ENCODE peak calls at places on chromosomes 13 and 19, in six cellular contexts. K is ovary, X is tibial nerve, N is suprapubic skin, W is A549, I is K562. P is an unnamed sample.

GRCh38 chr19:16366056-16366432 is 41.4 kb downstream of the KLF2 start:
- DNase-seq in N (no peak), K (no peak), X (no peak), W (no peak), I (no peak), P (no peak)

GRCh38 chr19:8150178-8150865 is 930 bp upstream of the FBN3 start:
- DNase-seq in W (no peak), K (no peak), N (no peak), I (no peak), X (no peak), P (no peak)

GRCh38 chr19:2270157-2270571 is 11.8 kb downstream of the PEAK3 start:
- DNase-seq in I (peak), N (peak), K (peak), W (no peak), X (no peak), P (no peak)

GRCh38 chr19:14554382-14554812 is 17.5 kb downstream of the NDUFB7 start:
- DNase-seq in X (no peak), W (no peak), N (no peak), K (no peak), I (no peak), P (no peak)

GRCh38 chr13:44487989-44488388 is 88.1 kb downstream of the TSC22D1 start:
- DNase-seq in I (no peak), W (no peak), N (no peak), X (no peak), K (no peak), P (no peak)

GRCh38 chr19:34260771-34261173 is 6.4 kb downstream of the GARRE1 start:
- DNase-seq in X (no peak), I (no peak), N (peak), W (no peak), K (no peak), P (no peak)

GRCh38 chr19:9940778-9941177 is 4.5 kb upstream of the OLFM2 start:
- DNase-seq in X (no peak), I (no peak), K (no peak), N (no peak), W (no peak), P (no peak)

GRCh38 chr19:39471756-39472536 is 8.7 kb upstream of the TIMM50 start:
- DNase-seq in N (no peak), I (no peak), W (no peak), X (no peak), K (no peak), P (no peak)

GRCh38 chr13:113077953-113078894 is 27.4 kb upstream of the F7 start:
- DNase-seq in I (no peak), K (no peak), X (no peak), W (no peak), N (peak), P (peak)

GRCh38 chr19:33301900-33302174 is 497 bp downstream of the CEBPA start:
- DNase-seq in W (no peak), N (no peak), K (no peak), I (no peak), X (no peak), P (no peak)

GRCh38 chr19:14505488-14506239 is 9.7 kb upstream of the GIPC1 start:
- DNase-seq in W (peak), N (peak), K (no peak), I (peak), X (no peak), P (peak)

GRCh38 chr19:2607712-2608601 is 94.5 kb downstream of the GNG7 start:
- DNase-seq in X (no peak), N (no peak), I (no peak), K (no peak), W (no peak), P (peak)

GRCh38 chr19:18020212-18021067 is 12.5 kb downstream of the ARRDC2 start:
- DNase-seq in X (peak), N (peak), W (no peak), I (no peak), K (peak), P (peak)

GRCh38 chr19:45340232-45340898 is at the start of gene KLC3:
- DNase-seq in K (no peak), I (peak), W (no peak), X (no peak), N (no peak), P (peak)

GRCh38 chr19:40284501-40285352 is at the start of gene AKT2:
- DNase-seq in W (no peak), I (peak), K (peak), X (no peak), N (peak), P (peak)

GRCh38 chr13:112942689-112943308 is 26.2 kb upstream of the MCF2L start:
- DNase-seq in W (peak), K (peak), X (peak), I (peak), N (peak), P (peak)

GRCh38 chr13:77699059-77699680 is 1.7 kb downstream of the SLAIN1 start:
- DNase-seq in K (no peak), W (no peak), I (no peak), X (no peak), N (no peak), P (no peak)

GRCh38 chr13:94329754-94330551 is 149.5 kb downstream of the DCT start:
- DNase-seq in I (no peak), X (no peak), K (peak), N (no peak), W (peak), P (no peak)

GRCh38 chr19:3105641-3106508 is 11.7 kb downstream of the GNA11 start:
- DNase-seq in X (no peak), N (peak), I (no peak), W (no peak), K (peak), P (peak)

GRCh38 chr19:590396-590745 is 690 bp downstream of the HCN2 start:
- DNase-seq in X (no peak), I (no peak), K (no peak), N (no peak), W (no peak), P (peak)

GRCh38 chr19:18419699-18420460 is 682 bp downstream of the SSBP4 start:
- DNase-seq in N (peak), I (peak), K (peak), W (no peak), X (no peak), P (peak)

GRCh38 chr13:102041544-102041943 is 360.3 kb downstream of the FGF14 start:
- DNase-seq in X (no peak), I (no peak), K (no peak), W (no peak), N (no peak), P (no peak)

GRCh38 chr13:48431987-48432615 is 19.2 kb upstream of the LPAR6 start:
- DNase-seq in X (no peak), W (no peak), N (no peak), K (no peak), I (no peak), P (no peak)

GRCh38 chr19:29467824-29468401 is 57.9 kb upstream of the VSTM2B start:
- DNase-seq in W (peak), N (no peak), X (no peak), I (no peak), K (no peak), P (no peak)

GRCh38 chr13:36819064-36819810 is at the start of gene RFXAP:
- DNase-seq in X (peak), W (peak), I (peak), N (peak), K (peak), P (peak)
- TF ChIP-seq EP300 in X (peak), W (no peak), I (no peak), N (no peak), K (no peak), P (no peak)

DNA sequence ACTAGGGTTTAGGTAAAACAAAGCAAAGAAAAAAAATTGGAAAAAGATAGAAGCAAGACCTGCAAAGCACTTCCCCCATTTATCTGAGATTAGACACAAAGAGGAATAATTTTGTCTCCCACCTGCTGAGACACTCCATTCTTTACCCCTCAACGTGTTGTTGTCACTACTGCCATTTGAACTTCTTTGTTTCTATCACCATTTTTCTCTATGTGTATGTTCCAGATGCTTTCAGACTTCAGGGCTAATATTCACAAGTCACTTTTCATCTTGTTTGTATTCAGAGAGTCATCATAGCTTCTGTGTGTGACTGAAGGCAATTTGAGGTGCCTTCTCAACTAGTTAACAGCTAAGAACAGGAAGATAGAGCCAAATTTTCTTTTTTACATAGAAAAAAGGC is 512.5 kb downstream of the TBC1D4 start:
- DNase-seq in K (no peak), W (no peak), I (no peak), N (no peak), X (no peak), P (no peak)
- TF ChIP-seq EP300 in K (no peak), W (no peak), I (no peak), N (no peak), X (no peak), P (no peak)

GRCh38 chr19:4416268-4416667 is 13.8 kb downstream of the CHAF1A start:
- DNase-seq in K (no peak), I (no peak), W (no peak), N (no peak), X (no peak), P (no peak)
- TF ChIP-seq EP300 in K (no peak), I (no peak), W (no peak), N (no peak), X (no peak), P (no peak)

DNA sequence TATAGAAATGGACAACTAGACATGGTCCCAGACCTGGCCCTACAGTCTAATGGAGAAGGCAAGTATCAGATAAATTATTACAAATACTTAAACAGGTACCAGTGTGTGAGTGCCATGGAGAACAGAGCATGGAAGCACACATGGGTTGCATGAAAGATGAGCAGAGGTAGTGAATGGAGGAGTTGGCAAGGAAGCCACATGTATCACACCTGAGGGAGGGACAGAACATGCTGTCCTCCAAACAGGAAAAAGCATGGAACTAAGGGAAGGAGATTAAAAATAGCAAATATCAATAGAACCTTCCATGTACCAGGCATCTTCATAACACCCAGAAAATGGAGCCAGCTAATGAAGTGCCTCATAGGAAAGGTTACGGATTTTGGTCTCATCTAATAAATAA is 85.9 kb downstream of the SACS start:
- DNase-seq in W (no peak), K (no peak), I (no peak), X (no peak), N (no peak), P (no peak)
- TF ChIP-seq EP300 in W (no peak), K (no peak), I (no peak), X (no peak), N (no peak), P (no peak)